ENCODE peak calls at places on chromosomes 3 and 15, in five cellular contexts. U is choroid plexus epithelial cell; F is GM10248; Q is CD8-positive, alpha-beta T cell; N is brain microvascular endothelial cell. V is an unnamed sample.

GRCh38 chr3:177333535-177334495 is 136.5 kb upstream of the TBL1XR1 start:
- DNase-seq in N (no peak), F (no peak), Q (no peak), U (peak), V (no peak)

GRCh38 chr15:79728867-79729266 is 167.9 kb downstream of the MTHFS start:
- DNase-seq in U (no peak), F (no peak), Q (no peak), N (no peak), V (no peak)

GRCh38 chr3:105518806-105519418 is 152.2 kb downstream of the ALCAM start:
- DNase-seq in N (peak), U (peak), Q (no peak), F (peak), V (no peak)

GRCh38 chr3:166029507-166029906 is 192.3 kb upstream of the BCHE start:
- DNase-seq in Q (no peak), U (no peak), F (no peak), N (no peak), V (no peak)

GRCh38 chr3:195096484-195097330 is 174.3 kb downstream of the XXYLT1 start:
- DNase-seq in F (no peak), U (no peak), N (no peak), Q (no peak), V (no peak)

GRCh38 chr15:76678766-76679165 is 226.4 kb downstream of the SCAPER start:
- DNase-seq in U (peak), F (no peak), Q (no peak), N (no peak), V (no peak)

GRCh38 chr3:196533260-196533681 is 18.1 kb upstream of the SMCO1 start:
- DNase-seq in Q (no peak), F (no peak), N (peak), U (peak), V (no peak)

GRCh38 chr3:191356586-191357439 is 26.5 kb upstream of the UTS2B start:
- DNase-seq in N (peak), U (peak), Q (no peak), F (no peak), V (no peak)

GRCh38 chr3:101519685-101520365 is 6.8 kb upstream of the SENP7 start:
- DNase-seq in Q (no peak), U (no peak), F (no peak), N (no peak), V (no peak)

GRCh38 chr3:98482717-98483482 is 14.6 kb upstream of the OR5K2 start:
- DNase-seq in Q (no peak), F (no peak), N (no peak), U (no peak), V (no peak)

GRCh38 chr3:103059481-103059880 is 624.7 kb downstream of the ZPLD1 start:
- DNase-seq in Q (no peak), N (no peak), U (no peak), F (no peak), V (no peak)

GRCh38 chr15:43876872-43877271 is 50.1 kb downstream of the WDR76 start:
- DNase-seq in F (no peak), Q (no peak), U (no peak), N (no peak), V (no peak)

GRCh38 chr3:192303235-192303634 is 424.1 kb downstream of the FGF12 start:
- DNase-seq in U (no peak), Q (no peak), N (no peak), F (no peak), V (peak)

GRCh38 chr3:34011171-34012101 is 213.0 kb downstream of the PDCD6IP start:
- DNase-seq in N (peak), F (no peak), Q (no peak), U (peak), V (no peak)

GRCh38 chr15:79035111-79035601 is 55.4 kb downstream of the RASGRF1 start:
- DNase-seq in Q (no peak), U (peak), N (peak), F (peak), V (no peak)

GRCh38 chr15:63763476-63764123 is 70.1 kb downstream of the HERC1 start:
- DNase-seq in U (peak), N (no peak), F (peak), Q (no peak), V (no peak)

GRCh38 chr3:34260266-34260990 is 462.0 kb downstream of the PDCD6IP start:
- DNase-seq in F (peak), U (peak), N (peak), Q (no peak), V (no peak)

GRCh38 chr3:5250467-5251195 is 63.1 kb downstream of the EDEM1 start:
- DNase-seq in U (no peak), Q (no peak), N (no peak), F (no peak), V (no peak)

DNA sequence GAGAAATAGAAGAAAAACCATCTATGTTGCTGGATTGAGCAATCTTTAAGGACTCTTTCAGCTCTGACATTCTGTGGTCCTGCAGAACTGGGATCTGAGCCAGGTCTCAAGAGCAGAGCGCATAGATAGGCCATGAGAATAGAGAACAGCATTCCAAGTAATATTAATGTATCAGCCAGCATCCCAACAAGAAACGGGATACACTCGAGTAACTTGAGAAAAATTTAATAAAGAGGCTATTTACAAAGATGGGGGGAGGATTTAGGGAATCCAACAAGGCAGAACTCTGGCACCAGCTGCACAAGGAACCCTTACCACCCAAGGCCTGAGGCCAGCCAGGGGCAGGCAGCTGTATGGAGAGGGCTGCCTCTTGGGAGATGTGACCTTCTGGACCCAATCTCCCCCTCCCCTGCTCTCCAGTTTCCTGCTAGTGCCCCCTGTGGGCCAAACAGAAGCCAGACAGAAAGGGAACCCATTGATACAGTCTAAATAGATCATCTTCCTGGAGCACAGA is 8.2 kb downstream of the TMOD2 start:
- DNase-seq in F (no peak), N (peak), U (peak), Q (no peak), V (no peak)
- TF ChIP-seq CTCF in F (peak), N (peak), U (peak), Q (no peak), V (no peak)

DNA sequence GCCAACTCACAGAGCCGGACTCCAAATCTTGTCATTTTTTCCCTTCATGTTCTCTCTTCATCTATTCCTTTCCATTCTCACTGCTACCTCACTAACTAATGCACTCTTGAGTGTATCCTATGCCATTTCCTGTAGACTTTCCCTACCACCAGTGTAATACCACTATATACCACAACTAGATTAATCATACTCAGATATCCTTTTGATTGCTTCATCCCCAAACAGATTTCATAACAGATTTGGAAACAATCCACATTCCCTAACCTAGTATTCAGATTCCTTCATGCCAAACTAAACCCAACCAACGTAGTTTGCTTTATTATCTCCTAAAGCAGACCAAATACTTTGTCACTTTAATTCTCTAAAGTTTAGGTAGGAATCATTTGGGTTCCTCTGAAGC is 2.6 kb upstream of the PLOD2 start:
- DNase-seq in Q (no peak), U (peak), F (no peak), N (peak), V (no peak)
- TF ChIP-seq CTCF in Q (no peak), U (peak), F (no peak), N (no peak), V (no peak)

GRCh38 chr3:64741344-64741743 is 53.5 kb upstream of the ADAMTS9 start:
- DNase-seq in U (peak), Q (no peak), F (no peak), N (peak), V (no peak)

GRCh38 chr3:64740232-64740631 is 52.4 kb upstream of the ADAMTS9 start:
- DNase-seq in F (no peak), U (peak), Q (no peak), N (peak), V (no peak)

GRCh38 chr3:64747682-64748081 is 59.9 kb upstream of the ADAMTS9 start:
- DNase-seq in N (no peak), Q (no peak), F (no peak), U (no peak), V (no peak)

GRCh38 chr3:64743166-64743565 is 55.4 kb upstream of the ADAMTS9 start:
- DNase-seq in Q (no peak), N (no peak), F (no peak), U (no peak), V (no peak)

DNA sequence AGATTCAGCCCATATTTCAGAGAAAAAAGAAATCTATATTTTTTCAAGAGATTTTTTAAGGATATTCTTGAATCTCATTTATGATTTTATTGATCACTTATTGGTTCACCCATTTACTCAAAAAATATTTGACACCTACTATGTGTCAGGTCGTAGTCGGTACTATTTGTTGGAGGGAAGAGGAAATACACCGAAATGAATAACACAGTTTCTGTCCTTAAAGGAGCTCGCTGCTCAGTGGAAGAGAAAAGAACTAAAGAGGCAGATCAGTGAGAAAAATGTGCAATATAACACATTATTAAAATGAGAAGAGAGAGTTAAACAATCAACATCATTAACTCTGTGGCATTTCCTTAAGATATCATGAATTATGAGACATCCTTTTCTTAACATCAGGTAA is 56.0 kb upstream of the ADAMTS9 start:
- DNase-seq in F (no peak), Q (no peak), N (no peak), U (no peak), V (no peak)
- TF ChIP-seq CTCF in F (no peak), Q (no peak), N (no peak), U (no peak), V (no peak)

GRCh38 chr3:58965870-58966269 is 84.0 kb downstream of the CFAP20DC start:
- DNase-seq in F (no peak), Q (no peak), N (no peak), U (peak), V (no peak)

GRCh38 chr3:58962816-58963215 is 87.0 kb downstream of the CFAP20DC start:
- DNase-seq in Q (no peak), F (no peak), U (peak), N (no peak), V (no peak)

GRCh38 chr3:58963928-58964497 is 85.8 kb downstream of the CFAP20DC start:
- DNase-seq in Q (no peak), N (no peak), F (no peak), U (peak), V (no peak)

DNA sequence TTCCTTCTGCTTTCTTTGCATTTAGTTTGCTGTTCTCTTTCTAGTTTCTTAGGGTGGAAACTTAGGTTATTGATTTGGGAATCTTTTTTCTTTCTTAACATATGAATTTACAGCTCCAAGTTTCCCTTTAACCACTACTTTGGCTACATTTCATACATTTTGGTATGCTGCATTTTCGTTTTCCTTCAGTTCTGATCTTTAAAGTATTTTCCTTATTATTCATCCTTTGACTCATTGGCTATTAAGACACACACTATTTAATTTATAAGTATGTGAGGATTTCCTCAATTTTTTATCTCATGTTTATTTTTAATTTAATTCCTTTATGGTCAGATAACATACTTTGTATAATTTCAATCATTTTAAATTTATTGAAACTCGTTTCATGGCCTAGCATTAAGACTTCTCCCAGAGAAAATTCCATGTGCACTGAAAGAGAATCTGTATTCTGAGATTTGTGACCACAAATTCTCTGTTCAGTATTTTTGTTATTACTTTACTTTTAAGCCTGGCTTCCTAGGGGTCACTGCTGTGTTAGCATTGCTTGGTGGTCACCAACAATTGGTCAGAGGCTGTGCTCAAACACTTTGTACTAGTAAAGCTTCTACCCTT is 87.7 kb downstream of the CFAP20DC start:
- DNase-seq in U (no peak), Q (no peak), N (peak), F (no peak), V (no peak)
- TF ChIP-seq CTCF in U (no peak), Q (no peak), N (no peak), F (no peak), V (no peak)

GRCh38 chr3:12957334-12957733 is 115.9 kb downstream of the IQSEC1 start:
- DNase-seq in Q (no peak), F (no peak), N (no peak), U (no peak), V (no peak)
- TF ChIP-seq CTCF in Q (no peak), F (no peak), N (no peak), U (no peak), V (no peak)

GRCh38 chr3:171459130-171459941 is 869 bp downstream of the TNIK start:
- DNase-seq in U (peak), F (no peak), N (peak), Q (peak), V (no peak)

GRCh38 chr3:171458857-171459129 is 1.4 kb downstream of the TNIK start:
- DNase-seq in U (no peak), F (no peak), N (no peak), Q (no peak), V (no peak)

GRCh38 chr3:171461087-171461917 is 1.1 kb upstream of the TNIK start:
- DNase-seq in Q (no peak), U (peak), N (peak), F (peak), V (no peak)

GRCh38 chr3:171459942-171460225 is 321 bp downstream of the TNIK start:
- DNase-seq in Q (no peak), F (no peak), U (peak), N (no peak), V (no peak)

GRCh38 chr3:171460226-171461086 is at the start of gene TNIK:
- DNase-seq in N (peak), Q (peak), U (peak), F (peak), V (peak)
- TF ChIP-seq CTCF in N (peak), Q (peak), U (peak), F (peak), V (no peak)

GRCh38 chr3:25090869-25091453 is 337.1 kb upstream of the RARB start:
- DNase-seq in F (no peak), Q (no peak), U (no peak), N (no peak), V (no peak)

GRCh38 chr3:25097023-25097422 is 331.0 kb upstream of the RARB start:
- DNase-seq in F (no peak), Q (no peak), N (no peak), U (no peak), V (no peak)

GRCh38 chr3:25096536-25096935 is 331.5 kb upstream of the RARB start:
- DNase-seq in F (no peak), Q (no peak), N (no peak), U (no peak), V (no peak)

GRCh38 chr3:25091938-25092337 is 336.1 kb upstream of the RARB start:
- DNase-seq in F (no peak), N (no peak), Q (no peak), U (no peak), V (no peak)

GRCh38 chr3:25094932-25095690 is 333.0 kb upstream of the RARB start:
- DNase-seq in Q (no peak), U (peak), N (no peak), F (no peak), V (no peak)
- TF ChIP-seq CTCF in Q (no peak), U (peak), N (no peak), F (no peak), V (peak)

GRCh38 chr15:74424901-74425528 is 8.7 kb downstream of the SEMA7A start:
- DNase-seq in N (no peak), F (no peak), U (no peak), Q (no peak), V (no peak)

GRCh38 chr15:74425634-74426033 is 8.1 kb downstream of the SEMA7A start:
- DNase-seq in N (no peak), F (no peak), Q (no peak), U (no peak), V (no peak)

GRCh38 chr15:74422723-74423442 is 10.9 kb downstream of the SEMA7A start:
- DNase-seq in N (peak), U (no peak), F (no peak), Q (no peak), V (no peak)

GRCh38 chr15:74422370-74422722 is 11.4 kb downstream of the SEMA7A start:
- DNase-seq in F (no peak), N (no peak), Q (no peak), U (no peak), V (no peak)

GRCh38 chr15:74423443-74424257 is 10.1 kb downstream of the SEMA7A start:
- DNase-seq in U (no peak), F (no peak), Q (no peak), N (no peak), V (no peak)
- TF ChIP-seq CTCF in U (no peak), F (no peak), Q (no peak), N (peak), V (no peak)

DNA sequence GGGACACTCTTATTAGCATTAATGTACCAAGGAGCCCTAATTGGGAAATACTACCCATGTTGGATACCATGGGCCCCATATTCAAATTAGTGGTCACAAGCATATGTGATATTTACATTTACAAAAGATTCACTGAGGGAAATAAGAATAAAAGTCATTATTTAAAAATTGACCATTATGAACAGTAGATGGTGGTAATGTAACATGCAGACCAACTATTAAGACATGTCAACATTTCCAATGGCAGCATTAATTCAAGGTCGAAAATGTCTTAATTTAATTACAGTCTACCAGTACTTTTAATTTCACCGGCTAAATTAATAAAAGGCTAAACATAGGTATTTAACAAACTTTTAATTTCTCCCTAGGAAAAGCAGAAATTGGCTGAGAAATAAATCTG is 26.3 kb downstream of the NEK11 start:
- DNase-seq in Q (no peak), F (no peak), U (peak), N (no peak), V (no peak)
- TF ChIP-seq CTCF in Q (no peak), F (no peak), U (peak), N (peak), V (peak)

V was measured in D721Med.